ENCODE peak calls at places on chromosome 4, in seven cellular contexts. A, Q, Z, J, N, C and G are unnamed samples.

GRCh38 chr4:118307619-118308018 is 45.2 kb downstream of the PRSS12 start:
- DNase-seq in A (no peak), Q (no peak), J (no peak), Z (no peak), N (no peak), C (no peak), G (no peak)

GRCh38 chr4:95191537-95191936 is 357.2 kb downstream of the UNC5C start:
- DNase-seq in J (no peak), A (no peak), Q (no peak), Z (no peak), N (no peak), C (no peak), G (no peak)

GRCh38 chr4:104475652-104476051 is 19.0 kb downstream of the CXXC4 start:
- DNase-seq in A (no peak), C (peak), Q (no peak), J (no peak), Z (no peak), N (no peak), G (no peak)

GRCh38 chr4:185534850-185535761 is at the start of gene PDLIM3:
- DNase-seq in Z (no peak), J (peak), Q (no peak), A (no peak), C (peak), N (peak), G (no peak)

GRCh38 chr4:158043971-158044618 is 128.7 kb downstream of the GASK1B start:
- DNase-seq in N (no peak), C (no peak), Q (no peak), J (no peak), Z (no peak), A (no peak), G (no peak)

GRCh38 chr4:187172340-187172761 is 448.7 kb upstream of the FAT1 start:
- DNase-seq in Q (no peak), C (no peak), Z (no peak), A (peak), N (no peak), J (no peak), G (no peak)

GRCh38 chr4:187149229-187149628 is 425.6 kb upstream of the FAT1 start:
- DNase-seq in C (no peak), N (no peak), Z (no peak), A (no peak), J (no peak), Q (no peak), G (no peak)

GRCh38 chr4:137536789-137537561 is 4.7 kb upstream of the PCDH18 start:
- DNase-seq in Z (no peak), Q (no peak), N (no peak), C (no peak), J (no peak), A (no peak), G (no peak)

GRCh38 chr4:7050481-7051143 is 7.4 kb downstream of the TADA2B start:
- DNase-seq in C (no peak), N (no peak), A (no peak), Z (no peak), Q (no peak), J (no peak), G (no peak)

GRCh38 chr4:102344520-102344954 is 745 bp downstream of the SLC39A8 start:
- DNase-seq in A (no peak), Q (peak), C (peak), Z (no peak), J (peak), N (peak), G (no peak)

GRCh38 chr4:138875886-138876608 is 139.5 kb upstream of the NOCT start:
- DNase-seq in Z (no peak), N (no peak), J (no peak), C (no peak), Q (no peak), A (peak), G (peak)

GRCh38 chr4:145481164-145481941 is at the start of gene SMAD1:
- DNase-seq in Q (no peak), Z (no peak), C (peak), J (peak), N (peak), A (peak), G (no peak)

GRCh38 chr4:67549123-67549522 is 3.8 kb upstream of the CENPC start:
- DNase-seq in J (no peak), C (no peak), N (no peak), Q (no peak), A (no peak), Z (peak), G (no peak)

GRCh38 chr4:24657768-24658617 is 73.6 kb upstream of the DHX15 start:
- DNase-seq in N (peak), A (no peak), C (peak), Q (no peak), Z (no peak), J (no peak), G (peak)

GRCh38 chr4:76614589-76614988 is 179.6 kb downstream of the SHROOM3 start:
- DNase-seq in J (no peak), C (no peak), Q (no peak), Z (no peak), A (peak), N (no peak), G (no peak)

GRCh38 chr4:99645638-99646037 is 12.0 kb downstream of the C4orf54 start:
- DNase-seq in C (no peak), A (no peak), N (no peak), Z (no peak), Q (no peak), J (no peak), G (no peak)

GRCh38 chr4:187547281-187547680 is 448.3 kb upstream of the ZFP42 start:
- DNase-seq in N (no peak), Q (no peak), Z (no peak), C (no peak), A (no peak), J (no peak), G (no peak)

GRCh38 chr4:121253961-121254360 is 89.8 kb upstream of the TNIP3 start:
- DNase-seq in Z (peak), A (no peak), C (no peak), J (no peak), N (peak), Q (no peak), G (no peak)

GRCh38 chr4:128286474-128287158 is 997 bp downstream of the PGRMC2 start:
- DNase-seq in C (peak), N (peak), J (peak), Z (peak), Q (no peak), A (no peak), G (no peak)

GRCh38 chr4:8587469-8588195 is 4.9 kb upstream of the CPZ start:
- DNase-seq in J (no peak), A (no peak), Q (no peak), Z (no peak), C (no peak), N (no peak), G (no peak)